ENCODE peak calls at places on chromosomes 1 and 21, in eight cellular contexts. R, L, S, I, J, N, O and A are unnamed samples.

GRCh38 chr1:66223681-66224080 is 310.3 kb upstream of the SGIP1 start:
- DNase-seq in R (no peak), L (no peak), S (no peak), I (no peak), J (no peak), N (no peak), O (no peak), A (no peak)

GRCh38 chr1:100387209-100387608 is 34.9 kb downstream of the CDC14A start:
- DNase-seq in R (no peak), L (no peak), S (no peak), I (no peak), J (no peak), N (no peak), O (no peak), A (no peak)

GRCh38 chr1:90045853-90046563 is 51.1 kb downstream of the ZNF326 start:
- DNase-seq in R (no peak), L (no peak), S (peak; percentile 10), I (no peak), J (no peak), N (peak; percentile 11), O (no peak), A (no peak)

GRCh38 chr1:158506369-158506987 is 34.5 kb downstream of the OR10R2 start:
- DNase-seq in R (no peak), L (peak; percentile 33), S (no peak), I (no peak), J (no peak), N (peak; percentile 1), O (peak; percentile 19), A (no peak)

GRCh38 chr1:23899070-23899469 is 14.1 kb downstream of the CNR2 start:
- DNase-seq in R (no peak), L (no peak), S (no peak), I (no peak), J (no peak), N (no peak), O (no peak), A (no peak)

GRCh38 chr1:208851376-208851775 is 607.2 kb upstream of the PLXNA2 start:
- DNase-seq in R (no peak), L (no peak), S (no peak), I (no peak), J (no peak), N (no peak), O (no peak), A (no peak)

GRCh38 chr1:212782422-212783154 is 9.0 kb downstream of the NSL1 start:
- DNase-seq in R (no peak), L (no peak), S (no peak), I (no peak), J (no peak), N (peak; percentile 3), O (no peak), A (no peak)

GRCh38 chr1:89822999-89823628 is 2.3 kb downstream of the LRRC8D start:
- DNase-seq in R (no peak), L (no peak), S (no peak), I (no peak), J (no peak), N (no peak), O (no peak), A (no peak)

GRCh38 chr1:214518387-214518786 is 33.0 kb downstream of the PTPN14 start:
- DNase-seq in R (no peak), L (no peak), S (no peak), I (no peak), J (no peak), N (no peak), O (no peak), A (no peak)

GRCh38 chr1:17891205-17892110 is 136.3 kb downstream of the ACTL8 start:
- DNase-seq in R (no peak), L (no peak), S (no peak), I (no peak), J (no peak), N (no peak), O (no peak), A (no peak)

GRCh38 chr1:168360151-168360550 is 79.5 kb downstream of the TBX19 start:
- DNase-seq in R (no peak), L (no peak), S (no peak), I (no peak), J (no peak), N (no peak), O (no peak), A (peak; percentile 64)

GRCh38 chr1:115158181-115158580 is 68.9 kb upstream of the TSPAN2 start:
- DNase-seq in R (no peak), L (peak; percentile 23), S (no peak), I (peak; percentile 55), J (no peak), N (no peak), O (no peak), A (peak; percentile 87)

GRCh38 chr1:199151634-199152429 is 513.0 kb downstream of the PTPRC start:
- DNase-seq in R (no peak), L (no peak), S (no peak), I (no peak), J (no peak), N (no peak), O (no peak), A (no peak)

GRCh38 chr1:229434005-229434640 is at the start of gene ACTA1:
- DNase-seq in R (no peak), L (no peak), S (no peak), I (no peak), J (no peak), N (no peak), O (no peak), A (no peak)

GRCh38 chr1:111204923-111205723 is 4.7 kb upstream of the DENND2D start:
- DNase-seq in R (no peak), L (no peak), S (no peak), I (no peak), J (no peak), N (no peak), O (no peak), A (no peak)

GRCh38 chr1:110205591-110206155 is 4.4 kb upstream of the KCNC4 start:
- DNase-seq in R (no peak), L (no peak), S (no peak), I (no peak), J (no peak), N (no peak), O (no peak), A (no peak)

GRCh38 chr1:193113258-193113991 is 8.2 kb upstream of the GLRX2 start:
- DNase-seq in R (no peak), L (no peak), S (no peak), I (no peak), J (no peak), N (no peak), O (no peak), A (no peak)

GRCh38 chr1:38533772-38534472 is 325.6 kb downstream of the RRAGC start:
- DNase-seq in R (no peak), L (no peak), S (no peak), I (no peak), J (no peak), N (no peak), O (no peak), A (no peak)

GRCh38 chr1:195053478-195053877 is 1554.8 kb downstream of the KCNT2 start:
- DNase-seq in R (no peak), L (no peak), S (no peak), I (no peak), J (no peak), N (no peak), O (no peak), A (no peak)

GRCh38 chr1:54811739-54812655 is 10.9 kb upstream of the TTC22 start:
- DNase-seq in R (peak; percentile 23), L (no peak), S (no peak), I (no peak), J (no peak), N (no peak), O (peak; percentile 7), A (no peak)

GRCh38 chr1:195663549-195664280 is 944.5 kb downstream of the KCNT2 start:
- DNase-seq in R (no peak), L (no peak), S (peak; percentile 5), I (no peak), J (no peak), N (no peak), O (no peak), A (no peak)

GRCh38 chr1:177567393-177567792 is 396.6 kb downstream of the BRINP2 start:
- DNase-seq in R (no peak), L (no peak), S (peak; percentile 7), I (no peak), J (no peak), N (peak; percentile 2), O (no peak), A (no peak)

GRCh38 chr1:220788146-220788545 is 1.4 kb downstream of the MTARC1 start:
- DNase-seq in R (no peak), L (no peak), S (no peak), I (no peak), J (peak; percentile 68), N (peak; percentile 21), O (no peak), A (no peak)

GRCh38 chr1:53255031-53255430 is 16.7 kb upstream of the MAGOH start:
- DNase-seq in R (no peak), L (no peak), S (no peak), I (no peak), J (no peak), N (no peak), O (no peak), A (no peak)

GRCh38 chr1:176566004-176566975 is 103.3 kb downstream of the PAPPA2 start:
- DNase-seq in R (no peak), L (no peak), S (no peak), I (no peak), J (no peak), N (no peak), O (no peak), A (no peak)

GRCh38 chr1:25563330-25564215 is 20.2 kb downstream of the LDLRAP1 start:
- DNase-seq in R (no peak), L (no peak), S (no peak), I (no peak), J (no peak), N (no peak), O (no peak), A (no peak)

GRCh38 chr1:32741417-32742131 is 39.0 kb upstream of the SYNC start:
- DNase-seq in R (no peak), L (no peak), S (peak; percentile 69), I (peak; percentile 49), J (no peak), N (no peak), O (peak; percentile 55), A (no peak)
- TF ChIP-seq CTCF in R (no peak), L (peak; percentile 34), S (peak; percentile 52), I (peak; percentile 36), J (no peak), N (peak; percentile 65), O (no peak), A (peak; percentile 50)

GRCh38 chr1:223219318-223219635 is 76.2 kb upstream of the TLR5 start:
- DNase-seq in R (no peak), L (no peak), S (no peak), I (no peak), J (no peak), N (no peak), O (no peak), A (no peak)
- TF ChIP-seq EP300 in R (no peak), L (no peak), S (no peak), I (no peak), J (no peak), N (no peak), O (no peak), A (no peak)

GRCh38 chr1:152836881-152837280 is 5.8 kb upstream of the LCE6A start:
- DNase-seq in R (no peak), L (no peak), S (no peak), I (no peak), J (no peak), N (no peak), O (no peak), A (no peak)

GRCh38 chr1:152842556-152842955 is at the start of gene LCE6A:
- DNase-seq in R (no peak), L (no peak), S (no peak), I (no peak), J (no peak), N (no peak), O (no peak), A (no peak)
- H3K9me3 ChIP-seq in R (no peaks in the 10 kb centered on the region), L (no peaks in the 10 kb centered on the region), S (no peaks in the 10 kb centered on the region), I (no peaks in the 10 kb centered on the region), J (no peaks in the 10 kb centered on the region), N (no peaks in the 10 kb centered on the region), O (no peaks in the 10 kb centered on the region), A (no peaks in the 10 kb centered on the region)

GRCh38 chr21:38982096-38982495 is 176.4 kb downstream of the ETS2 start:
- DNase-seq in R (no peak), L (no peak), S (no peak), I (no peak), J (no peak), N (peak; percentile 56), O (no peak), A (no peak)
- TF ChIP-seq CTCF in R (no peak), L (no peak), S (no peak), I (no peak), J (no peak), N (no peak), O (no peak), A (no peak)